ENCODE peak calls at places on chromosome 22, in ten cellular contexts. Z is kidney glomerular epithelial cell; N is sciatic nerve; X is NCI-H1105 treated with DMSO at 0.1 percent for 48 hours; Q is smooth muscle cell of the brain vasculature; G is aorta; I is nephron progenitor cell; K is 8988T; H is activated CD4-positive, alpha-beta T cell treated with anti-CD3 and anti-CD28 coated beads for 48 hours; W is head of caudate nucleus. E is an unnamed sample.

GRCh38 chr22:50441428-50441993 is 33.3 kb downstream of the SBF1 start:
- DNase-seq in Z (no peak), N (no peak), X (no peak), Q (no peak), G (no peak), I (no peak), K (no peak), H (no peak), W (no peak), E (no peak)

GRCh38 chr22:42074153-42074750 is at the start of gene PHETA2:
- DNase-seq in Z (peak; percentile 0), N (peak; percentile 78), X (no peak), Q (no peak), G (peak; percentile 75), I (no peak), K (no peak), H (peak; percentile 68), W (no peak), E (peak; percentile 43)

GRCh38 chr22:50443202-50443601 is 31.6 kb downstream of the SBF1 start:
- DNase-seq in Z (no peak), N (no peak), X (no peak), Q (no peak), G (no peak), I (no peak), K (no peak), H (no peak), W (no peak), E (no peak)

GRCh38 chr22:48796295-48797015 is 1031.2 kb downstream of the BRD1 start:
- DNase-seq in Z (peak; percentile 28), N (no peak), X (no peak), Q (no peak), G (no peak), I (no peak), K (no peak), H (no peak), W (no peak), E (no peak)

GRCh38 chr22:28978158-28978557 is 83.5 kb downstream of the C22orf31 start:
- DNase-seq in Z (peak; percentile 23), N (no peak), X (no peak), Q (no peak), G (no peak), I (no peak), K (no peak), H (peak; percentile 9), W (peak; percentile 47), E (peak; percentile 56)

GRCh38 chr22:50305658-50306566 is 1.5 kb downstream of the PLXNB2 start:
- DNase-seq in Z (peak; percentile 97), N (peak; percentile 88), X (peak; percentile 86), Q (peak; percentile 73), G (peak; percentile 95), I (peak; percentile 81), K (peak; percentile 97), H (no peak), W (no peak), E (peak; percentile 94)

GRCh38 chr22:40819741-40820140 is 595 bp upstream of the SLC25A17 start:
- DNase-seq in Z (no peak), N (no peak), X (peak; percentile 34), Q (no peak), G (no peak), I (no peak), K (no peak), H (peak; percentile 6), W (no peak), E (peak; percentile 17)

GRCh38 chr22:23305321-23305910 is 125.1 kb downstream of the BCR start:
- DNase-seq in Z (peak; percentile 21), N (peak; percentile 50), X (no peak), Q (no peak), G (peak; percentile 62), I (no peak), K (no peak), H (no peak), W (no peak), E (peak; percentile 6)

GRCh38 chr22:50460942-50461341 is 13.9 kb downstream of the SBF1 start:
- DNase-seq in Z (no peak), N (no peak), X (no peak), Q (no peak), G (no peak), I (no peak), K (no peak), H (no peak), W (no peak), E (no peak)

GRCh38 chr22:48444320-48445112 is 1383.2 kb downstream of the BRD1 start:
- DNase-seq in Z (no peak), N (no peak), X (no peak), Q (no peak), G (peak; percentile 20), I (no peak), K (no peak), H (no peak), W (no peak), E (no peak)

GRCh38 chr22:48367731-48368130 is 1459.9 kb downstream of the BRD1 start:
- DNase-seq in Z (no peak), N (no peak), X (no peak), Q (no peak), G (no peak), I (no peak), K (no peak), H (no peak), W (no peak), E (no peak)

GRCh38 chr22:24426859-24427499 is 420 bp upstream of the ADORA2A start:
- DNase-seq in Z (no peak), N (no peak), X (no peak), Q (no peak), G (no peak), I (no peak), K (no peak), H (no peak), W (no peak), E (no peak)

GRCh38 chr22:39248254-39248653 is 3.5 kb upstream of the PDGFB start:
- DNase-seq in Z (no peak), N (no peak), X (no peak), Q (no peak), G (no peak), I (no peak), K (no peak), H (no peak), W (no peak), E (no peak)

GRCh38 chr22:19958083-19959042 is 16.7 kb upstream of the TXNRD2 start:
- DNase-seq in Z (no peak), N (no peak), X (no peak), Q (no peak), G (peak; percentile 56), I (no peak), K (no peak), H (no peak), W (no peak), E (no peak)

GRCh38 chr22:26885441-26886261 is 228.3 kb downstream of the MIAT start:
- DNase-seq in Z (no peak), N (no peak), X (no peak), Q (no peak), G (no peak), I (no peak), K (no peak), H (no peak), W (no peak), E (no peak)

GRCh38 chr22:30239421-30240405 is 6.8 kb downstream of the LIF start:
- DNase-seq in Z (no peak), N (no peak), X (no peak), Q (no peak), G (no peak), I (no peak), K (no peak), H (no peak), W (no peak), E (no peak)

GRCh38 chr22:23259916-23260644 is 79.8 kb downstream of the BCR start:
- DNase-seq in Z (no peak), N (no peak), X (peak; percentile 10), Q (no peak), G (no peak), I (no peak), K (no peak), H (no peak), W (no peak), E (no peak)

GRCh38 chr22:20418211-20418788 is 19.3 kb downstream of the SCARF2 start:
- DNase-seq in Z (peak; percentile 46), N (peak; percentile 92), X (peak; percentile 52), Q (no peak), G (peak; percentile 88), I (peak; percentile 83), K (no peak), H (peak; percentile 76), W (peak; percentile 77), E (peak; percentile 62)

GRCh38 chr22:44181912-44182590 is 1.3 kb downstream of the PARVG start:
- DNase-seq in Z (no peak), N (no peak), X (no peak), Q (no peak), G (peak; percentile 51), I (no peak), K (no peak), H (peak; percentile 52), W (no peak), E (no peak)

GRCh38 chr22:24230911-24231656 is 13.8 kb downstream of the GGT5 start:
- DNase-seq in Z (no peak), N (no peak), X (no peak), Q (no peak), G (no peak), I (peak; percentile 63), K (no peak), H (peak; percentile 83), W (no peak), E (peak; percentile 9)

GRCh38 chr22:48758905-48759875 is 1068.5 kb downstream of the BRD1 start:
- DNase-seq in Z (no peak), N (peak; percentile 30), X (no peak), Q (no peak), G (no peak), I (no peak), K (no peak), H (no peak), W (no peak), E (no peak)

GRCh38 chr22:32564170-32565001 is 89.8 kb downstream of the FBXO7 start:
- DNase-seq in Z (peak; percentile 76), N (no peak), X (no peak), Q (peak; percentile 54), G (no peak), I (no peak), K (no peak), H (no peak), W (no peak), E (peak; percentile 3)

GRCh38 chr22:49331223-49331815 is 496.4 kb downstream of the BRD1 start:
- DNase-seq in Z (no peak), N (peak; percentile 13), X (no peak), Q (no peak), G (no peak), I (no peak), K (no peak), H (no peak), W (no peak), E (no peak)

GRCh38 chr22:32777997-32778396 is 23.5 kb upstream of the TIMP3 start:
- DNase-seq in Z (no peak), N (no peak), X (no peak), Q (no peak), G (no peak), I (no peak), K (no peak), H (no peak), W (no peak), E (no peak)

GRCh38 chr22:49011379-49011768 is 816.3 kb downstream of the BRD1 start:
- DNase-seq in Z (no peak), N (peak; percentile 23), X (no peak), Q (no peak), G (peak; percentile 21), I (no peak), K (no peak), H (no peak), W (no peak), E (no peak)

GRCh38 chr22:49975543-49976389 is 15.2 kb downstream of the PIM3 start:
- DNase-seq in Z (no peak), N (peak; percentile 54), X (no peak), Q (no peak), G (peak; percentile 50), I (peak; percentile 46), K (peak; percentile 6), H (peak; percentile 73), W (no peak), E (no peak)

GRCh38 chr22:35315855-35316745 is 16.4 kb downstream of the TOM1 start:
- DNase-seq in Z (no peak), N (no peak), X (peak; percentile 85), Q (no peak), G (peak; percentile 21), I (no peak), K (no peak), H (no peak), W (peak; percentile 37), E (no peak)

GRCh38 chr22:37314315-37315046 is 32.2 kb downstream of the CYTH4 start:
- DNase-seq in Z (no peak), N (no peak), X (no peak), Q (no peak), G (no peak), I (no peak), K (no peak), H (peak; percentile 53), W (no peak), E (no peak)

E was measured in ACHN.